ENCODE peak calls at places on chromosome 16, in six cellular contexts. Q is fibroblast of lung; F is CD4-positive, CD25-positive, alpha-beta regulatory T cell; V is heart right ventricle; W is HAP-1; Z is PC-9. X is an unnamed sample.
A peak's percentile ranks its signal among the peaks of the same experiment; 100 is the strongest.

GRCh38 chr16:47377156-47377555 is 83.7 kb downstream of the ITFG1 start:
- DNase-seq in V (no peak), Z (no peak), F (no peak), Q (peak; percentile 59), W (peak; percentile 27), X (no peak)

GRCh38 chr16:79536958-79537357 is 63.6 kb downstream of the MAF start:
- DNase-seq in W (no peak), V (no peak), Z (no peak), Q (no peak), F (no peak), X (no peak)

GRCh38 chr16:19886061-19886792 is 1.6 kb upstream of the GPRC5B start:
- DNase-seq in Z (peak; percentile 64), Q (peak; percentile 79), V (peak; percentile 78), F (peak; percentile 75), W (peak; percentile 67), X (peak; percentile 81)

GRCh38 chr16:85563515-85564276 is 49.4 kb upstream of the GSE1 start:
- DNase-seq in W (no peak), Q (peak; percentile 79), Z (no peak), F (no peak), V (peak; percentile 77), X (no peak)

GRCh38 chr16:66332599-66332998 is 33.9 kb upstream of the CDH5 start:
- DNase-seq in F (no peak), Z (no peak), W (no peak), Q (no peak), V (no peak), X (no peak)

GRCh38 chr16:76343761-76344160 is 66.6 kb downstream of the CNTNAP4 start:
- DNase-seq in Q (no peak), W (no peak), Z (no peak), V (no peak), F (no peak), X (no peak)

GRCh38 chr16:27994686-27995085 is 68.8 kb downstream of the GSG1L start:
- DNase-seq in F (no peak), Q (no peak), Z (no peak), W (no peak), V (no peak), X (no peak)

GRCh38 chr16:17397499-17397891 is 73.3 kb downstream of the XYLT1 start:
- DNase-seq in Q (peak; percentile 58), Z (no peak), F (no peak), V (peak; percentile 32), W (no peak), X (no peak)

GRCh38 chr16:86946396-86946795 is 368.0 kb downstream of the FOXL1 start:
- DNase-seq in Z (no peak), V (no peak), F (no peak), W (no peak), Q (no peak), X (peak; percentile 76)

GRCh38 chr16:79599256-79599836 is 1.2 kb downstream of the MAF start:
- DNase-seq in Z (no peak), F (peak; percentile 24), Q (peak; percentile 24), V (peak; percentile 11), W (no peak), X (peak; percentile 77)

GRCh38 chr16:30619207-30619606 is 9.0 kb upstream of the ZNF689 start:
- DNase-seq in Z (no peak), V (no peak), F (no peak), Q (peak; percentile 32), W (no peak), X (no peak)

GRCh38 chr16:23700509-23700908 is 12.5 kb downstream of the ERN2 start:
- DNase-seq in V (no peak), Z (no peak), W (no peak), Q (no peak), F (no peak), X (peak; percentile 74)

GRCh38 chr16:54432481-54433229 is 146.1 kb upstream of the IRX3 start:
- DNase-seq in V (no peak), Z (no peak), F (no peak), W (no peak), Q (no peak), X (peak; percentile 50)

GRCh38 chr16:16861546-16861945 is 482.6 kb downstream of the NPIPA7 start:
- DNase-seq in Z (no peak), V (peak; percentile 25), F (peak; percentile 41), Q (peak; percentile 33), W (no peak), X (peak; percentile 63)

GRCh38 chr16:58661199-58661830 is 23.3 kb downstream of the SLC38A7 start:
- DNase-seq in W (peak; percentile 81), F (peak; percentile 8), Z (peak; percentile 86), V (peak; percentile 49), Q (peak; percentile 87), X (peak; percentile 83)

GRCh38 chr16:80023865-80024264 is 423.3 kb upstream of the MAF start:
- DNase-seq in V (no peak), Z (peak; percentile 70), F (no peak), W (no peak), Q (no peak), X (no peak)

GRCh38 chr16:87201052-87201451 is 116.1 kb downstream of the C16orf95 start:
- DNase-seq in W (no peak), F (no peak), Q (peak; percentile 99), Z (peak; percentile 69), V (peak; percentile 69), X (no peak)

GRCh38 chr16:74841469-74841868 is 66.8 kb upstream of the FA2H start:
- DNase-seq in F (no peak), V (no peak), Q (no peak), Z (no peak), W (no peak), X (no peak)

GRCh38 chr16:81201267-81201666 is 37.2 kb upstream of the BCO1 start:
- DNase-seq in Q (no peak), Z (no peak), F (no peak), W (no peak), V (no peak), X (no peak)

GRCh38 chr16:11016993-11017392 is 72.6 kb downstream of the CLEC16A start:
- DNase-seq in Q (peak; percentile 64), W (no peak), F (no peak), Z (peak; percentile 67), V (no peak), X (no peak)

GRCh38 chr16:66030036-66030435 is 336.5 kb upstream of the CDH5 start:
- DNase-seq in F (no peak), Z (no peak), V (no peak), Q (peak; percentile 64), W (no peak), X (no peak)

GRCh38 chr16:15953929-15954813 is 4.8 kb downstream of the ABCC1 start:
- DNase-seq in F (no peak), Z (no peak), V (no peak), W (no peak), Q (no peak), X (no peak)

GRCh38 chr16:86874141-86874540 is 295.8 kb downstream of the FOXL1 start:
- DNase-seq in W (no peak), F (no peak), V (no peak), Z (no peak), Q (no peak), X (peak; percentile 87)

GRCh38 chr16:75225678-75226515 is 7.1 kb downstream of the CTRB1 start:
- DNase-seq in Z (no peak), W (no peak), Q (no peak), V (no peak), F (no peak), X (peak; percentile 71)

GRCh38 chr16:23132921-23133532 is 16.2 kb downstream of the USP31 start:
- DNase-seq in Q (peak; percentile 39), F (no peak), V (peak; percentile 40), W (no peak), Z (no peak), X (no peak)

GRCh38 chr16:15618392-15618791 is 24.6 kb downstream of the MARF1 start:
- DNase-seq in V (no peak), W (no peak), Q (peak; percentile 14), F (no peak), Z (no peak), X (no peak)

GRCh38 chr16:30886145-30886544 is 7.7 kb downstream of the BCL7C start:
- DNase-seq in V (no peak), Z (no peak), Q (no peak), W (no peak), F (no peak), X (no peak)

GRCh38 chr16:53090591-53091507 is 36.1 kb downstream of the CHD9 start:
- DNase-seq in V (peak; percentile 96), Q (peak; percentile 100), W (no peak), F (no peak), Z (no peak), X (peak; percentile 28)
- H3K4me3 ChIP-seq in V (no peak overlapping the region), Q (peak overlapping the region; percentile 5), W (no peak overlapping the region), F (no peak overlapping the region), Z (no peak overlapping the region), X (no peak overlapping the region)

DNA sequence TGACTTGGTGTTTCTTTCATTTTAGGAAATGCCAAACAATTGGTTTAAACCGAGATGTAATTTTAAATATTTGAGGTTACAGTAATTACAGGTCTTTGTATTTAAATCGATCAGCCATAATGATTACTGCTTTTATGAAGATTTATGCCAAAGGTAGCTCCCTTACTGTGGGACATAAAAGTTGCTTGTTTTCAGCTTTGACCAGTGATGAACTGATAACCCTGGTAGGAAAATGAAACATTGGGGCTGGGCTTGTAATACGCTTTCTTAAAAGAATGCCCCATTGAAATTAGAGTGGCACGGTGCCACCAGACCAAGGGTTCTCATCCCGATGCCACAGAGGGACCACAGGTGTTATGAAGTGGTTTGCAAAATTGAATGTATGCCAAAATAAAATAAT is 7.3 kb downstream of the TNRC6A start:
- DNase-seq in W (no peak), Q (no peak), F (no peak), V (no peak), Z (peak; percentile 74), X (no peak)
- H3K36me3 ChIP-seq in W (peaks cover 32% of the 10 kb centered on the region), Q (no peaks in the 10 kb centered on the region), F (peaks cover 19% of the 10 kb centered on the region), V (no peaks in the 10 kb centered on the region), Z (peaks cover 13% of the 10 kb centered on the region), X (peaks cover 7% of the 10 kb centered on the region)

DNA sequence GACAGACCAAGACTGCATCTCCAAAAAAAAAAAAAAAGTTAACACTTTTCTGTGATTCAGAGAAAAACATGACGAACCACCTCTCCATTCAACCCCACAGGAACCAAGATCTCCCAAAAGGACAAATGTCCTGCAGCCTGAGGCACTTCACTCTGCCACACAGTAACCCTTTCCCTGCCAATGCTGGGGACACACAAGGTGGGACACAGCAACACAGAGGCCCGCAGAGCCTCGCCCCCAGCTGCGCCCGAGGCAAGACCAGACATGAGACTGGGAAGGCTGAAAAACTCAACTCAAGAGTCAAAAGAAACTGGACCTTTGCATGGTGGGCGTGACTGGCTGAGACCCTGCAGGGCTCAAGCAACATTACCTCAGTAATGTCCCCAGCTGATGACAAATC is 34.0 kb downstream of the FANCA start:
- DNase-seq in Z (no peak), F (no peak), Q (no peak), V (no peak), W (no peak), X (no peak)
- H3K27me3 ChIP-seq in Z (no peaks in the 10 kb centered on the region), F (no peaks in the 10 kb centered on the region), Q (no peaks in the 10 kb centered on the region), V (no peaks in the 10 kb centered on the region), W (no peaks in the 10 kb centered on the region), X (no peaks in the 10 kb centered on the region)

DNA sequence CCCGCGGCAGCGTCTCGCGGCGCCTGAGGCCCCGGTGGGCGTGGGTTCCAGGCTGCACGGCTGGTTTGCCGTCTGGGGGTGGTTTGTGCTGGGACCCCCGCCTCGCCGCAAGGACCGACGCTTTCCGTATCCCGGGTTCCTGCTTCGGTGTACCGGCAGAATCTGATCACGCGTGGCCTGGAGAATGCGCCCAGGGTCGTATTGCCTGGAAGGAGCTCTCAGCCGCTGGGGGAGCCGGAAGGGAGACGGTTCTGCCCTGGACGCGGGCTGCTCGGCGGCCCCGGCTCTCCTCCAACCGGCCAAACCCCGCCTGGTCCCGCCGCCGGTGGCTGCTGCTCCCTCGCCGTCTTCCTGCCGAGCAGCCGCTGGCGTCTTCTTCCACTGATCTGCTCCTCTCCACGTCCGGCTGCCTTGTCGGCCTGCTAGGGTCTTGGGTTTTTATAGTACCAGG is 39.8 kb downstream of the ZNF778 start:
- DNase-seq in W (no peak), F (no peak), Q (no peak), V (no peak), Z (no peak), X (peak; percentile 88)
- H3K4me3 ChIP-seq in W (no peak overlapping the region), F (no peak overlapping the region), Q (peak overlapping the region; percentile 43), V (peak overlapping the region; percentile 45), Z (peak overlapping the region; percentile 33), X (peak overlapping the region; percentile 53)